ENCODE peak calls at places on chromosomes 5 and 9, in seven cellular contexts. W is stimulated activated CD4-positive, alpha-beta T cell treated with anti-CD3 and anti-CD28 coated beads, TNF-alpha, amount 100 ng/mL, for 24 hours; N is lung; E is amniotic stem cell; I is stimulated activated CD8-positive, alpha-beta memory T cell treated with anti-CD3 and anti-CD28 coated beads, Interleukin-4, amount 100 ng/mL, for 48 hours; X is hippocampal formation; A is upper lobe of left lung. G is an unnamed sample.
A peak's percentile ranks its signal among the peaks of the same experiment; 100 is the strongest.

GRCh38 chr5:164614707-164615106 is 1109.3 kb downstream of the MAT2B start:
- DNase-seq in W (no peak), N (no peak), E (no peak), I (no peak), X (no peak), A (no peak), G (no peak)

GRCh38 chr5:90590170-90590569 is 31.6 kb downstream of the ADGRV1 start:
- DNase-seq in W (no peak), N (no peak), E (no peak), I (no peak), X (no peak), A (no peak), G (no peak)

GRCh38 chr9:124960409-124960752 is 19.5 kb upstream of the GOLGA1 start:
- DNase-seq in W (no peak), N (no peak), E (no peak), I (no peak), X (no peak), A (no peak), G (no peak)

GRCh38 chr5:36028816-36029465 is 37.7 kb downstream of the UGT3A2 start:
- DNase-seq in W (no peak), N (no peak), E (no peak), I (no peak), X (no peak), A (no peak), G (no peak)

GRCh38 chr5:62077387-62077786 is 228.6 kb upstream of the KIF2A start:
- DNase-seq in W (no peak), N (no peak), E (no peak), I (no peak), X (no peak), A (no peak), G (no peak)

GRCh38 chr9:106305428-106306133 is 557.4 kb upstream of the ZNF462 start:
- DNase-seq in W (no peak), N (no peak), E (no peak), I (no peak), X (no peak), A (no peak), G (no peak)

GRCh38 chr9:34256104-34256503 is 73.0 kb downstream of the KIF24 start:
- DNase-seq in W (no peak), N (no peak), E (no peak), I (no peak), X (no peak), A (no peak), G (no peak)

GRCh38 chr5:132046915-132047314 is 13.5 kb upstream of the IL3 start:
- DNase-seq in W (no peak), N (no peak), E (no peak), I (no peak), X (no peak), A (no peak), G (no peak)

GRCh38 chr5:58887721-58888409 is 305.0 kb downstream of the RAB3C start:
- DNase-seq in W (no peak), N (peak; percentile 53), E (no peak), I (no peak), X (no peak), A (no peak), G (no peak)

GRCh38 chr5:5678909-5679308 is 256.4 kb downstream of the ICE1 start:
- DNase-seq in W (no peak), N (no peak), E (no peak), I (no peak), X (no peak), A (no peak), G (no peak)

GRCh38 chr9:14179449-14179848 is 134.5 kb downstream of the NFIB start:
- DNase-seq in W (no peak), N (no peak), E (no peak), I (no peak), X (no peak), A (no peak), G (peak; percentile 72)